ENCODE peak calls at places on chromosome 14, in six cellular contexts. One of them, this sample, is unnamed.

GRCh38 chr14:74765721-74766120 is 2.6 kb downstream of the YLPM1 start:
- DNase-seq in chondrocyte: no peak
- DNase-seq in GM03348: no peak
- DNase-seq in choroid plexus epithelial cell: no peak
- DNase-seq in amniotic stem cell: no peak
- DNase-seq in NCI-H2081: no peak
- DNase-seq in this sample: peak; percentile 10

GRCh38 chr14:105389976-105390848 is 8.1 kb upstream of the TEX22 start:
- DNase-seq in chondrocyte: peak; percentile 72
- DNase-seq in GM03348: no peak
- DNase-seq in choroid plexus epithelial cell: no peak
- DNase-seq in amniotic stem cell: no peak
- DNase-seq in NCI-H2081: no peak
- DNase-seq in this sample: no peak

GRCh38 chr14:50062438-50063039 is 53.8 kb downstream of the VCPKMT start:
- DNase-seq in chondrocyte: no peak
- DNase-seq in GM03348: peak; percentile 63
- DNase-seq in choroid plexus epithelial cell: peak; percentile 79
- DNase-seq in amniotic stem cell: no peak
- DNase-seq in NCI-H2081: no peak
- DNase-seq in this sample: peak; percentile 81

GRCh38 chr14:68447581-68448281 is 345.1 kb downstream of the ZFP36L1 start:
- DNase-seq in chondrocyte: no peak
- DNase-seq in GM03348: no peak
- DNase-seq in choroid plexus epithelial cell: no peak
- DNase-seq in amniotic stem cell: no peak
- DNase-seq in NCI-H2081: no peak
- DNase-seq in this sample: no peak

GRCh38 chr14:58650857-58651256 is 13.1 kb downstream of the DACT1 start:
- DNase-seq in chondrocyte: no peak
- DNase-seq in GM03348: no peak
- DNase-seq in choroid plexus epithelial cell: no peak
- DNase-seq in amniotic stem cell: no peak
- DNase-seq in NCI-H2081: no peak
- DNase-seq in this sample: no peak

GRCh38 chr14:70416717-70417349 is at the start of gene SYNJ2BP:
- DNase-seq in chondrocyte: no peak
- DNase-seq in GM03348: peak; percentile 89
- DNase-seq in choroid plexus epithelial cell: peak; percentile 69
- DNase-seq in amniotic stem cell: peak; percentile 34
- DNase-seq in NCI-H2081: peak; percentile 83
- DNase-seq in this sample: peak; percentile 74

GRCh38 chr14:104872469-104873341 is 7.6 kb downstream of the CEP170B start:
- DNase-seq in chondrocyte: no peak
- DNase-seq in GM03348: peak; percentile 80
- DNase-seq in choroid plexus epithelial cell: peak; percentile 58
- DNase-seq in amniotic stem cell: no peak
- DNase-seq in NCI-H2081: no peak
- DNase-seq in this sample: no peak

GRCh38 chr14:43532825-43533416 is 974.2 kb downstream of the FSCB start:
- DNase-seq in chondrocyte: no peak
- DNase-seq in GM03348: no peak
- DNase-seq in choroid plexus epithelial cell: no peak
- DNase-seq in amniotic stem cell: no peak
- DNase-seq in NCI-H2081: no peak
- DNase-seq in this sample: no peak

GRCh38 chr14:68495101-68495637 is 297.7 kb downstream of the ZFP36L1 start:
- DNase-seq in chondrocyte: no peak
- DNase-seq in GM03348: no peak
- DNase-seq in choroid plexus epithelial cell: no peak
- DNase-seq in amniotic stem cell: no peak
- DNase-seq in NCI-H2081: no peak
- DNase-seq in this sample: peak; percentile 81

GRCh38 chr14:61064210-61064609 is 83.2 kb downstream of the SLC38A6 start:
- DNase-seq in chondrocyte: no peak
- DNase-seq in GM03348: no peak
- DNase-seq in choroid plexus epithelial cell: no peak
- DNase-seq in amniotic stem cell: no peak
- DNase-seq in NCI-H2081: no peak
- DNase-seq in this sample: no peak

GRCh38 chr14:105173145-105173544 is 4.6 kb upstream of the JAG2 start:
- DNase-seq in chondrocyte: no peak
- DNase-seq in GM03348: no peak
- DNase-seq in choroid plexus epithelial cell: no peak
- DNase-seq in amniotic stem cell: no peak
- DNase-seq in NCI-H2081: no peak
- DNase-seq in this sample: no peak

GRCh38 chr14:54782803-54783659 is 119.6 kb downstream of the GCH1 start:
- DNase-seq in chondrocyte: peak; percentile 56
- DNase-seq in GM03348: no peak
- DNase-seq in choroid plexus epithelial cell: peak; percentile 21
- DNase-seq in amniotic stem cell: no peak
- DNase-seq in NCI-H2081: no peak
- DNase-seq in this sample: no peak

GRCh38 chr14:63874223-63874622 is 21.4 kb downstream of the SYNE2 start:
- DNase-seq in chondrocyte: no peak
- DNase-seq in GM03348: no peak
- DNase-seq in choroid plexus epithelial cell: no peak
- DNase-seq in amniotic stem cell: no peak
- DNase-seq in NCI-H2081: no peak
- DNase-seq in this sample: no peak

GRCh38 chr14:96090441-96091148 is 51.4 kb downstream of the C14orf132 start:
- DNase-seq in chondrocyte: peak; percentile 72
- DNase-seq in GM03348: peak; percentile 80
- DNase-seq in choroid plexus epithelial cell: peak; percentile 53
- DNase-seq in amniotic stem cell: no peak
- DNase-seq in NCI-H2081: peak; percentile 55
- DNase-seq in this sample: no peak

GRCh38 chr14:68386950-68387779 is 405.7 kb downstream of the ZFP36L1 start:
- DNase-seq in chondrocyte: no peak
- DNase-seq in GM03348: no peak
- DNase-seq in choroid plexus epithelial cell: peak; percentile 72
- DNase-seq in amniotic stem cell: no peak
- DNase-seq in NCI-H2081: no peak
- DNase-seq in this sample: no peak

GRCh38 chr14:83940253-83940652 is 1589.7 kb upstream of the FLRT2 start:
- DNase-seq in chondrocyte: no peak
- DNase-seq in GM03348: no peak
- DNase-seq in choroid plexus epithelial cell: peak; percentile 28
- DNase-seq in amniotic stem cell: no peak
- DNase-seq in NCI-H2081: no peak
- DNase-seq in this sample: peak; percentile 17

GRCh38 chr14:91250912-91251311 is 6.4 kb upstream of the GPR68 start:
- DNase-seq in chondrocyte: no peak
- DNase-seq in GM03348: peak; percentile 56
- DNase-seq in choroid plexus epithelial cell: no peak
- DNase-seq in amniotic stem cell: no peak
- DNase-seq in NCI-H2081: peak; percentile 9
- DNase-seq in this sample: no peak

GRCh38 chr14:54738009-54738408 is 164.6 kb downstream of the GCH1 start:
- DNase-seq in chondrocyte: no peak
- DNase-seq in GM03348: no peak
- DNase-seq in choroid plexus epithelial cell: no peak
- DNase-seq in amniotic stem cell: no peak
- DNase-seq in NCI-H2081: no peak
- DNase-seq in this sample: no peak

GRCh38 chr14:68691031-68691864 is 101.6 kb downstream of the ZFP36L1 start:
- DNase-seq in chondrocyte: no peak
- DNase-seq in GM03348: no peak
- DNase-seq in choroid plexus epithelial cell: no peak
- DNase-seq in amniotic stem cell: no peak
- DNase-seq in NCI-H2081: no peak
- DNase-seq in this sample: no peak

GRCh38 chr14:60482743-60483142 is 3.1 kb downstream of the C14orf39 start:
- DNase-seq in chondrocyte: no peak
- DNase-seq in GM03348: no peak
- DNase-seq in choroid plexus epithelial cell: peak; percentile 1
- DNase-seq in amniotic stem cell: no peak
- DNase-seq in NCI-H2081: no peak
- DNase-seq in this sample: no peak

GRCh38 chr14:51448831-51449665 is 202.7 kb upstream of the FRMD6 start:
- DNase-seq in chondrocyte: no peak
- DNase-seq in GM03348: peak; percentile 78
- DNase-seq in choroid plexus epithelial cell: peak; percentile 52
- DNase-seq in amniotic stem cell: no peak
- DNase-seq in NCI-H2081: no peak
- DNase-seq in this sample: peak; percentile 66

This sample was measured in endothelial cell of umbilical vein.